ENCODE peak calls at places on chromosomes 16 and 17, in four cellular contexts. F, Q, I and Z are unnamed samples.

GRCh38 chr17:77110006-77110374 is 30.8 kb upstream of the SEC14L1 start:
- DNase-seq in F (peak), Q (no peak), I (no peak), Z (no peak)

GRCh38 chr16:11674818-11675560 is 6.7 kb downstream of the SNN start:
- DNase-seq in F (peak), Q (no peak), I (no peak), Z (no peak)

GRCh38 chr17:68048996-68049395 is 13.5 kb downstream of the KPNA2 start:
- DNase-seq in F (no peak), Q (no peak), I (no peak), Z (no peak)

GRCh38 chr17:63476857-63477470 is at the start of gene ACE:
- DNase-seq in F (peak), Q (peak), I (peak), Z (peak)

GRCh38 chr16:24037335-24037734 is 201.6 kb downstream of the PRKCB start:
- DNase-seq in F (no peak), Q (no peak), I (no peak), Z (no peak)

GRCh38 chr16:678858-679807 is 1.1 kb upstream of the STUB1 start:
- DNase-seq in F (peak), Q (peak), I (peak), Z (peak)

GRCh38 chr17:4035081-4035680 is 70.9 kb upstream of the ATP2A3 start:
- DNase-seq in F (no peak), Q (no peak), I (no peak), Z (no peak)

GRCh38 chr16:17724242-17724898 is 253.6 kb upstream of the XYLT1 start:
- DNase-seq in F (peak), Q (no peak), I (no peak), Z (no peak)

GRCh38 chr16:46690281-46691178 is 1.1 kb downstream of the ORC6 start:
- DNase-seq in F (peak), Q (no peak), I (no peak), Z (no peak)

GRCh38 chr16:8928467-8928957 is 35.2 kb downstream of the USP7 start:
- DNase-seq in F (no peak), Q (no peak), I (no peak), Z (no peak)

GRCh38 chr17:65742433-65743312 is 181.2 kb upstream of the AXIN2 start:
- DNase-seq in F (peak), Q (no peak), I (no peak), Z (no peak)

GRCh38 chr16:88848557-88848956 is 8.2 kb downstream of the GALNS start:
- DNase-seq in F (no peak), Q (no peak), I (no peak), Z (no peak)

GRCh38 chr17:36934759-36935630 is 2.3 kb upstream of the LHX1 start:
- DNase-seq in F (peak), Q (peak), I (no peak), Z (no peak)

GRCh38 chr16:4358831-4359561 is 7.9 kb upstream of the PAM16 start:
- DNase-seq in F (peak), Q (peak), I (peak), Z (peak)

GRCh38 chr17:78378225-78379133 is at the start of gene PGS1:
- DNase-seq in F (peak), Q (peak), I (peak), Z (peak)

GRCh38 chr17:81703747-81704654 is 834 bp downstream of the MRPL12 start:
- DNase-seq in F (no peak), Q (no peak), I (no peak), Z (no peak)

GRCh38 chr17:59815965-59816364 is 76.8 kb downstream of the TUBD1 start:
- DNase-seq in F (peak), Q (no peak), I (no peak), Z (no peak)

GRCh38 chr17:45433136-45433535 is 466 bp upstream of the ARHGAP27 start:
- DNase-seq in F (no peak), Q (no peak), I (no peak), Z (no peak)

GRCh38 chr16:67677712-67678111 is 11.1 kb downstream of the C16orf86 start:
- DNase-seq in F (no peak), Q (no peak), I (no peak), Z (no peak)

GRCh38 chr16:54163197-54163843 is 123.3 kb downstream of the IRX3 start:
- DNase-seq in F (no peak), Q (no peak), I (no peak), Z (no peak)

GRCh38 chr17:5545051-5545987 is 39.0 kb downstream of the NLRP1 start:
- DNase-seq in F (peak), Q (peak), I (no peak), Z (no peak)

GRCh38 chr17:39979865-39980401 is 674 bp upstream of the PSMD3 start:
- DNase-seq in F (no peak), Q (no peak), I (no peak), Z (no peak)

GRCh38 chr17:17831208-17832039 is 5.4 kb downstream of the SREBF1 start:
- DNase-seq in F (no peak), Q (no peak), I (no peak), Z (no peak)

GRCh38 chr17:31416503-31416923 is 25.0 kb downstream of the RAB11FIP4 start:
- DNase-seq in F (peak), Q (no peak), I (no peak), Z (no peak)

GRCh38 chr16:31184888-31185287 is 4.9 kb downstream of the FUS start:
- DNase-seq in F (no peak), Q (no peak), I (no peak), Z (no peak)

GRCh38 chr17:4148611-4149308 is 5.8 kb downstream of the CYB5D2 start:
- DNase-seq in F (no peak), Q (no peak), I (no peak), Z (no peak)

GRCh38 chr17:82414548-82415281 is 3.4 kb upstream of the HEXD start:
- DNase-seq in F (peak), Q (peak), I (peak), Z (peak)

GRCh38 chr16:84268231-84268630 is 26.4 kb upstream of the WFDC1 start:
- DNase-seq in F (no peak), Q (no peak), I (no peak), Z (no peak)

GRCh38 chr16:84826558-84826941 is 6.8 kb downstream of the CRISPLD2 start:
- DNase-seq in F (no peak), Q (no peak), I (no peak), Z (no peak)

GRCh38 chr16:23354246-23354645 is 52.1 kb downstream of the SCNN1B start:
- DNase-seq in F (no peak), Q (peak), I (no peak), Z (no peak)

GRCh38 chr16:86819523-86819887 is 241.2 kb downstream of the FOXL1 start:
- DNase-seq in F (no peak), Q (no peak), I (no peak), Z (no peak)

GRCh38 chr17:38960402-38960801 is 6.8 kb downstream of the FBXO47 start:
- DNase-seq in F (no peak), Q (no peak), I (no peak), Z (no peak)

GRCh38 chr16:73288435-73288834 is 240.5 kb upstream of the ZFHX3 start:
- DNase-seq in F (no peak), Q (no peak), I (no peak), Z (no peak)

GRCh38 chr17:61303334-61304096 is 96.1 kb upstream of the TBX2 start:
- DNase-seq in F (peak), Q (no peak), I (no peak), Z (no peak)

GRCh38 chr16:52271088-52271487 is 275.9 kb downstream of the TOX3 start:
- DNase-seq in F (no peak), Q (no peak), I (no peak), Z (no peak)

GRCh38 chr16:10537946-10538345 is 42.5 kb downstream of the EMP2 start:
- DNase-seq in F (no peak), Q (no peak), I (no peak), Z (no peak)

GRCh38 chr17:12990041-12990808 is 27.6 kb downstream of the ELAC2 start:
- DNase-seq in F (no peak), Q (no peak), I (no peak), Z (no peak)

GRCh38 chr17:238964-239259 is 57.5 kb upstream of the DOC2B start:
- DNase-seq in F (no peak), Q (peak), I (no peak), Z (no peak)

GRCh38 chr16:74813109-74813641 is 38.6 kb upstream of the FA2H start:
- DNase-seq in F (peak), Q (peak), I (peak), Z (peak)